ENCODE peak calls at places on chromosomes 13 and 19, in six cellular contexts. I is heart left ventricle; U is choroid plexus epithelial cell; O is CD8-positive, alpha-beta T cell; Z is tibial nerve; T is fibroblast of pulmonary artery. V is an unnamed sample.

GRCh38 chr19:5805465-5806132 is 732 bp downstream of the NRTN start:
- DNase-seq in I (peak), Z (no peak), O (peak), U (peak), T (peak), V (no peak)

GRCh38 chr13:95403349-95404140 is 102.3 kb upstream of the ABCC4 start:
- DNase-seq in I (no peak), U (peak), T (no peak), O (no peak), Z (no peak), V (no peak)

GRCh38 chr19:1754651-1755466 is 1.6 kb downstream of the ONECUT3 start:
- DNase-seq in U (no peak), Z (no peak), T (no peak), O (no peak), I (no peak), V (no peak)

GRCh38 chr13:32790731-32791130 is 204.5 kb downstream of the PDS5B start:
- DNase-seq in U (peak), T (no peak), Z (no peak), I (no peak), O (no peak), V (no peak)

GRCh38 chr19:30245401-30246039 is 126.7 kb upstream of the ZNF536 start:
- DNase-seq in U (no peak), I (no peak), T (no peak), Z (no peak), O (no peak), V (no peak)

GRCh38 chr13:41658057-41658642 is 200.8 kb downstream of the RGCC start:
- DNase-seq in O (no peak), I (no peak), T (peak), U (peak), Z (no peak), V (no peak)

GRCh38 chr19:50639121-50640112 is at the start of gene SYT3:
- DNase-seq in Z (no peak), I (no peak), T (peak), O (peak), U (peak), V (no peak)

GRCh38 chr13:84574851-84575250 is 692.6 kb upstream of the SLITRK1 start:
- DNase-seq in U (peak), Z (no peak), I (no peak), T (peak), O (no peak), V (no peak)

GRCh38 chr13:110130431-110130830 is 176.5 kb downstream of the COL4A1 start:
- DNase-seq in T (no peak), U (no peak), O (no peak), I (no peak), Z (no peak), V (no peak)

GRCh38 chr19:41321600-41322270 is 11.8 kb downstream of the CCDC97 start:
- DNase-seq in I (peak), U (peak), Z (no peak), O (no peak), T (peak), V (no peak)
- TF ChIP-seq CTCF in I (peak), U (peak), Z (peak), O (no peak), T (peak), V (peak)

GRCh38 chr19:55157064-55157908 is at the start of gene TNNI3:
- DNase-seq in T (no peak), Z (no peak), O (no peak), U (no peak), I (peak), V (no peak)
- TF ChIP-seq CTCF in T (no peak), Z (no peak), O (no peak), U (no peak), I (no peak), V (no peak)

DNA sequence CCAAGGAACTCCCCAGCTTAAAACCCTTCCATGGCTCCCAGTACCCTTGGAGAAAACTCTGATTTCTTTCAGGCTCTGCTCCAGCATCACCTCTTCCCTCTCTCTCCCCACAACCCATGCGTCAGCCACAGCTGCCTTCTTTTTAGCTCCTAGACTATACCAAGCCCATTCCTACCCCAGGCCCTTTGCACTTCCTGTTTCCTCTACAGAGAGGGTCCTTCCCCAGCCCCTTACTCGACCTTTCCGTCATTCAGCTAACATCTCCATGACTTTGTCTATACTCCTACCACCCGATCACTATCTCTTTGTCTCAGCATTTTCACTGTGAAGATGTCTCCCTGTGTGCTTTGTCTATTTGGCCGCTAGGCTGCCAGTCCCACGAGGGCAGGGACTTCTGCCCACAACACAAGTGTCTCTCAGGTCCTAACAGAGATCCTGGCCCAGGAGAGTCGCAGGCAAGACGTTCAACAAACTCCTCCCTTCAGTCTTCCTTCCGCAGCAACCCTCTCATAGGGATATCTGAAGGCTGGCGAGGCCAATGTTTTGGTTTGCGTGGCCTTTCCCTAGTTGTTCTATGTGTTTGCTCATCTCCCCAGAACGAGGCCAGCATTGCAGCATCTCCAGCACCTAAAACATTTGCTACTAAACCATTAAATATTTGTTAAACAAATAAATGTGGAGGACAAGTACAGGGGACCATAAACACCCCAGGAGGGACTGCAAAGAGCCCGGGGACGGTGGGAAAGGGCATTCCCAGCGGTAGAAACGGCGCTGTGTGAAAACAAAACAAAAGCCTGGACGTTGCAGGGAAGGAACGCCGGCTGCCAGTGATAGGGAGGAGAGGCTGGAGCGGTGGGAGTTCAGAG is 816 bp downstream of the CCNP start:
- DNase-seq in Z (no peak), I (no peak), T (no peak), U (peak), O (no peak), V (no peak)
- TF ChIP-seq CTCF in Z (no peak), I (no peak), T (no peak), U (peak), O (no peak), V (no peak)

GRCh38 chr13:21742041-21742440 is 71.2 kb downstream of the FGF9 start:
- DNase-seq in Z (no peak), U (no peak), I (no peak), O (no peak), T (no peak), V (no peak)

GRCh38 chr13:21738636-21739035 is 67.8 kb downstream of the FGF9 start:
- DNase-seq in O (no peak), T (no peak), Z (no peak), U (no peak), I (no peak), V (no peak)

GRCh38 chr13:21741396-21741795 is 70.5 kb downstream of the FGF9 start:
- DNase-seq in U (no peak), O (no peak), T (no peak), I (no peak), Z (no peak), V (no peak)

GRCh38 chr13:21736926-21737325 is 66.1 kb downstream of the FGF9 start:
- DNase-seq in I (no peak), T (no peak), Z (no peak), O (no peak), U (no peak), V (no peak)

GRCh38 chr13:21739771-21740170 is 68.9 kb downstream of the FGF9 start:
- DNase-seq in T (no peak), U (no peak), Z (no peak), I (no peak), O (no peak), V (no peak)
- TF ChIP-seq CTCF in T (no peak), U (no peak), Z (no peak), I (no peak), O (no peak), V (no peak)

GRCh38 chr19:16088351-16088984 is 12.2 kb downstream of the TPM4 start:
- DNase-seq in T (peak), Z (no peak), O (no peak), U (no peak), I (no peak), V (no peak)
- TF ChIP-seq CTCF in T (peak), Z (no peak), O (no peak), U (peak), I (no peak), V (no peak)

GRCh38 chr13:91647361-91647970 is 249.0 kb downstream of the GPC5 start:
- DNase-seq in T (peak), Z (no peak), U (no peak), O (no peak), I (peak), V (no peak)
- TF ChIP-seq CTCF in T (peak), Z (no peak), U (peak), O (no peak), I (peak), V (peak)

DNA sequence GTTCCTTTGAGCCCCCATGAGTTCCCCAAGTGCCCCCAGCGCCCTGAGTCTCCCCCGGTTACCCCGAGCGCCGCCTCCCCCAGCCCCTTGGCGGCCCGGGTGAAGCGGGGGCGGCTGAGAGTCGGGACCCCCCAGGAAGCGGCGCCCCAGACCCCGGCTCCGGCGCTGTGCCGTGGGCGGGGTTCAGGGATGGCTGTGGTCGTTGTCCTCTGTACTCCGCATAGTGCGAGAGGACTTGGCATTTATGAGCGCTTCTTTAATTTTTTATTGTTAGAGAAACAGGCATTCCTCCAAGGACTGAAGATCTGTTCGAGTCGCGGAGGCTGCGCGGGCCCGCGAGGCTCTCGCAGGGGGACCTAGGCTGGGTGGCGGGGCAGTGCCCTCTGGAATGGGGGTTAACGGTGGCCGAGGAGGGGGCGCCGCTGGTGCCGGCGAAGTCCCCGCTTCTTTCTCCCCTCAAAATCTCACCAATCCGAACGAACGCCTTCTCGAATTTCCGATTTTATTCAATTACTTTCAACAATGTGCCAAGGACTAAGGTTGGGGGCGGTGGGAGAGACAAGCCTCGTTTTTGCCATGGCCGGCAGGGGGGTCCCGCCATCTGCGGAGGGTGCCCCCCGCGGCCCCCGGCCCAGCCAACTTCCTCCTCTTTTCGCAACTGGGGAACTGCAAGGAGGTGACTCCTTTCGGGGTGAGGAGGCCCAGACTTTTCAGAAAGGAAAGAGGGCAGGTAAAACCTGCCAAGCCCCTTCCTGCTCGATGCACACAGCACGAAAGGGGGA is 595 bp upstream of the GJB2 start:
- DNase-seq in U (no peak), I (no peak), O (no peak), Z (no peak), T (no peak), V (no peak)
- TF ChIP-seq CTCF in U (no peak), I (no peak), O (no peak), Z (no peak), T (no peak), V (no peak)

GRCh38 chr19:7366701-7367420 is 18.1 kb downstream of the ARHGEF18 start:
- DNase-seq in O (no peak), I (no peak), U (peak), T (peak), Z (no peak), V (no peak)
- TF ChIP-seq CTCF in O (peak), I (no peak), U (peak), T (peak), Z (peak), V (peak)